ENCODE peak calls at places on chromosomes 16 and 17, in five cellular contexts. H is dorsolateral prefrontal cortex; Y is SHP77; F is T-helper 9 cell; B is activated naive CD4-positive, alpha-beta T cell. P is an unnamed sample.

GRCh38 chr17:45672301-45672700 is 111.8 kb upstream of the CRHR1 start:
- DNase-seq in B (no peak), Y (peak), F (no peak), H (no peak), P (no peak)

GRCh38 chr17:42184717-42185496 is at the start of gene HCRT:
- DNase-seq in F (no peak), H (no peak), B (no peak), Y (peak), P (no peak)

GRCh38 chr17:40497704-40498103 is 3.7 kb downstream of the TNS4 start:
- DNase-seq in Y (no peak), B (no peak), F (no peak), H (no peak), P (no peak)

GRCh38 chr17:31596382-31597323 is 205.2 kb downstream of the RAB11FIP4 start:
- DNase-seq in Y (peak), B (no peak), H (peak), F (no peak), P (peak)

GRCh38 chr16:12236491-12237030 is 260.0 kb downstream of the SNX29 start:
- DNase-seq in F (no peak), Y (no peak), H (no peak), B (no peak), P (no peak)

GRCh38 chr16:14369734-14370598 is 260.1 kb downstream of the PARN start:
- DNase-seq in F (no peak), H (no peak), B (no peak), Y (no peak), P (no peak)

GRCh38 chr16:68400924-68401460 is 47.3 kb downstream of the SMPD3 start:
- DNase-seq in F (no peak), Y (no peak), H (no peak), B (no peak), P (no peak)

GRCh38 chr16:23282508-23282907 is 19.6 kb upstream of the SCNN1B start:
- DNase-seq in Y (no peak), H (no peak), F (no peak), B (no peak), P (no peak)

GRCh38 chr17:49257296-49257695 is 26.7 kb upstream of the PHOSPHO1 start:
- DNase-seq in H (no peak), F (no peak), Y (no peak), B (no peak), P (no peak)

GRCh38 chr17:28346746-28347246 is 10.5 kb downstream of the POLDIP2 start:
- DNase-seq in Y (no peak), B (no peak), F (no peak), H (no peak), P (no peak)

GRCh38 chr16:70552675-70553074 is 29.1 kb downstream of the SF3B3 start:
- DNase-seq in Y (no peak), H (no peak), F (no peak), B (no peak), P (no peak)

GRCh38 chr17:5741810-5742209 is 157.5 kb upstream of the NLRP1 start:
- DNase-seq in Y (no peak), F (no peak), B (no peak), H (no peak), P (no peak)

GRCh38 chr17:16922386-16923096 is 49.4 kb downstream of the TNFRSF13B start:
- DNase-seq in F (no peak), B (no peak), Y (peak), H (peak), P (no peak)

GRCh38 chr17:64779344-64780095 is 117.4 kb upstream of the SMURF2 start:
- DNase-seq in H (no peak), F (no peak), B (no peak), Y (no peak), P (no peak)

GRCh38 chr17:56230660-56231059 is 77.4 kb downstream of the ANKFN1 start:
- DNase-seq in F (no peak), Y (no peak), B (no peak), H (no peak), P (no peak)

GRCh38 chr17:66348605-66349165 is 46.3 kb downstream of the PRKCA start:
- DNase-seq in F (no peak), Y (no peak), H (no peak), B (no peak), P (no peak)

GRCh38 chr17:71966459-71967313 is 154.1 kb upstream of the SOX9 start:
- DNase-seq in B (no peak), Y (no peak), H (no peak), F (no peak), P (no peak)

GRCh38 chr16:23523321-23523720 is 13.0 kb upstream of the GGA2 start:
- DNase-seq in Y (no peak), H (no peak), F (no peak), B (no peak), P (no peak)

GRCh38 chr17:47200325-47200663 is 8.9 kb upstream of the MYL4 start:
- DNase-seq in Y (no peak), B (no peak), H (no peak), F (no peak), P (no peak)

GRCh38 chr16:79767597-79768280 is 167.2 kb upstream of the MAF start:
- DNase-seq in F (no peak), B (no peak), H (peak), Y (no peak), P (peak)

GRCh38 chr16:84607694-84608093 is 10.2 kb downstream of the COTL1 start:
- DNase-seq in H (no peak), B (no peak), F (peak), Y (no peak), P (no peak)

GRCh38 chr17:63984651-63985386 is 12.1 kb upstream of the SCN4A start:
- DNase-seq in F (peak), H (no peak), Y (no peak), B (peak), P (no peak)

GRCh38 chr16:12081048-12081404 is 104.5 kb downstream of the SNX29 start:
- DNase-seq in H (no peak), F (no peak), B (no peak), Y (no peak), P (no peak)

GRCh38 chr17:13429201-13429600 is 172.5 kb downstream of the HS3ST3A1 start:
- DNase-seq in Y (no peak), H (no peak), F (no peak), B (no peak), P (no peak)

GRCh38 chr17:8223356-8224063 is 13.1 kb upstream of the AURKB start:
- DNase-seq in H (peak), Y (peak), F (peak), B (no peak), P (peak)

GRCh38 chr17:57986841-57987581 is 1.0 kb downstream of the VEZF1 start:
- DNase-seq in B (no peak), H (no peak), Y (no peak), F (peak), P (no peak)

GRCh38 chr17:48961516-48962233 is 6.7 kb downstream of the GIP start:
- DNase-seq in B (no peak), F (no peak), Y (no peak), H (no peak), P (no peak)

GRCh38 chr16:4709481-4709880 is 16.1 kb downstream of the NUDT16L1 start:
- DNase-seq in Y (no peak), F (no peak), H (no peak), B (no peak), P (no peak)

GRCh38 chr16:13084331-13084730 is 182.9 kb downstream of the SHISA9 start:
- DNase-seq in Y (no peak), B (no peak), F (no peak), H (no peak), P (no peak)

GRCh38 chr17:80692931-80693467 is 148.4 kb downstream of the RPTOR start:
- DNase-seq in F (no peak), Y (peak), H (no peak), B (no peak), P (no peak)

GRCh38 chr16:14015948-14016347 is 55.2 kb upstream of the MRTFB start:
- DNase-seq in H (no peak), F (no peak), B (no peak), Y (no peak), P (no peak)

GRCh38 chr17:78304549-78305037 is 55.3 kb downstream of the SOCS3 start:
- DNase-seq in H (no peak), B (no peak), F (no peak), Y (no peak), P (no peak)

GRCh38 chr17:48543854-48544355 is 1.0 kb downstream of the HOXB2 start:
- DNase-seq in F (no peak), B (peak), Y (no peak), H (no peak), P (no peak)

GRCh38 chr16:84446086-84446485 is 58.4 kb downstream of the MEAK7 start:
- DNase-seq in F (no peak), Y (no peak), B (no peak), H (no peak), P (no peak)

GRCh38 chr17:77499699-77500435 is 359.1 kb downstream of the SEC14L1 start:
- DNase-seq in F (no peak), Y (no peak), H (peak), B (no peak), P (no peak)

GRCh38 chr17:67629963-67630320 is 87.8 kb upstream of the NOL11 start:
- DNase-seq in Y (no peak), H (no peak), B (no peak), F (no peak), P (no peak)